ENCODE peak calls at places on chromosomes 11 and 22, in six cellular contexts. S is heart left ventricle; F is IMR-90; Z is endodermal cell; P is dorsolateral prefrontal cortex; U is CD8-positive, alpha-beta T cell. V is an unnamed sample.

GRCh38 chr11:134537296-134537695 is 125.3 kb upstream of the B3GAT1 start:
- DNase-seq in U (no peak), Z (peak; percentile 33), F (no peak), S (no peak), P (no peak), V (no peak)

GRCh38 chr22:38398609-38399401 is 56.2 kb downstream of the KCNJ4 start:
- DNase-seq in U (peak; percentile 79), P (peak; percentile 80), Z (peak; percentile 97), S (peak; percentile 87), F (peak; percentile 63), V (peak; percentile 91)

GRCh38 chr11:86954288-86955110 is 696 bp downstream of the FZD4 start:
- DNase-seq in F (no peak), U (no peak), Z (peak; percentile 81), S (peak; percentile 45), P (no peak), V (peak; percentile 61)

GRCh38 chr11:12909866-12910265 is 99.2 kb upstream of the RASSF10 start:
- DNase-seq in U (no peak), S (no peak), F (peak; percentile 31), Z (no peak), P (no peak), V (no peak)

GRCh38 chr22:21457023-21457787 is 10.0 kb upstream of the TMEM191C start:
- DNase-seq in F (peak; percentile 71), Z (peak; percentile 50), P (no peak), S (no peak), U (no peak), V (peak; percentile 80)

GRCh38 chr11:2573240-2574042 is 126.4 kb downstream of the KCNQ1OT1 start:
- DNase-seq in F (no peak), S (no peak), Z (peak; percentile 35), U (no peak), P (no peak), V (peak; percentile 32)

GRCh38 chr22:39522567-39523300 is 2.4 kb downstream of the ATF4 start:
- DNase-seq in P (peak; percentile 78), S (peak; percentile 54), Z (no peak), U (no peak), F (peak; percentile 66), V (no peak)

GRCh38 chr22:19884954-19885751 is 30.5 kb upstream of the GNB1L start:
- DNase-seq in P (no peak), F (no peak), S (peak; percentile 11), Z (peak; percentile 45), U (no peak), V (peak; percentile 17)

GRCh38 chr11:2799881-2800654 is 85.5 kb downstream of the CDKN1C start:
- DNase-seq in P (no peak), Z (peak; percentile 30), S (peak; percentile 31), U (no peak), F (no peak), V (peak; percentile 39)

GRCh38 chr22:32336185-32336603 is 21.5 kb upstream of the RFPL3 start:
- DNase-seq in U (no peak), P (no peak), F (no peak), Z (peak; percentile 52), S (no peak), V (peak; percentile 17)

GRCh38 chr22:37018815-37019308 is 385 bp downstream of the TST start:
- DNase-seq in P (no peak), U (no peak), Z (peak; percentile 84), F (peak; percentile 55), S (peak; percentile 74), V (peak; percentile 72)

GRCh38 chr11:110453684-110454354 is 24.1 kb downstream of the FDX1 start:
- DNase-seq in F (no peak), S (no peak), Z (no peak), U (no peak), P (no peak), V (no peak)

GRCh38 chr11:16881074-16881709 is 133.0 kb downstream of the PLEKHA7 start:
- DNase-seq in S (peak; percentile 84), U (no peak), P (peak; percentile 31), Z (peak; percentile 83), F (peak; percentile 13), V (no peak)

GRCh38 chr11:65589444-65590239 is 6.0 kb downstream of the KCNK7 start:
- DNase-seq in P (no peak), Z (no peak), F (no peak), U (peak; percentile 59), S (no peak), V (no peak)

GRCh38 chr11:3903207-3903896 is 47.9 kb downstream of the STIM1 start:
- DNase-seq in F (no peak), U (no peak), P (no peak), Z (no peak), S (no peak), V (no peak)

GRCh38 chr11:79864882-79865281 is 424.1 kb upstream of the TENM4 start:
- DNase-seq in Z (no peak), F (no peak), U (no peak), P (no peak), S (no peak), V (no peak)

GRCh38 chr11:48003926-48004325 is 23.6 kb downstream of the PTPRJ start:
- DNase-seq in F (no peak), U (no peak), P (no peak), S (no peak), Z (no peak), V (no peak)
- H3K4me3 ChIP-seq in F (no peak overlapping the region), U (no peak overlapping the region), P (no peak overlapping the region), S (no peak overlapping the region), Z (no peak overlapping the region), V (no peak overlapping the region)

DNA sequence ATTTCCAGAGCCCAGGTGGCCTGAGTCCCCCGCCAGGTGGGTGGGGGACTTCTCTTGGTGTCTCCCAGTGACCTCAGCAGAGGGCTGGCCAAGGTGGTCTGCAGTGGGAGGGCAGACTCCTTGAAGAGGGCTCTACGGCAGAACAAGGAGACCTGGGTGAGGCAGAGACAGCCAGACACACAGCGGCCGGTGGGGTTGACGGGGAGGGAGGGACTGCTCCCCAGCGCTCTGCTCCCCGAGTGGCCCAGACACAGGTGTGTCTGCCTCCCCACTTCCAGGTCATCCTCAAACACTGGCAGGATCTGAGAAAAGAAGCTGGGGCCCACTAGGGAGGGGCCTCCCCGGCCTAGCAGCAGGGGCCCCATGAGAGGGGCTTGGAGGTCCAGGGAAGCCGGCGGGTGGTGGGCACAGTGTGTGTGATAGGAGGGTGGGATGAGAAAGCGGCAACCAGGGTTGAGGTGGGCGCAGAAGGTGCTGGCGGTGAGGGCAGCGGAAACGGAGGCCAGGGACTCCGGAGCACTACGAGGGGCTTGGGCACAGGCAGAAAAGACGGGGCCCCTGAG is 30.1 kb downstream of the SYT7 start:
- DNase-seq in U (no peak), Z (no peak), P (no peak), S (no peak), F (no peak), V (no peak)
- TF ChIP-seq CTCF in U (no peak), Z (no peak), P (no peak), S (no peak), F (no peak), V (no peak)

DNA sequence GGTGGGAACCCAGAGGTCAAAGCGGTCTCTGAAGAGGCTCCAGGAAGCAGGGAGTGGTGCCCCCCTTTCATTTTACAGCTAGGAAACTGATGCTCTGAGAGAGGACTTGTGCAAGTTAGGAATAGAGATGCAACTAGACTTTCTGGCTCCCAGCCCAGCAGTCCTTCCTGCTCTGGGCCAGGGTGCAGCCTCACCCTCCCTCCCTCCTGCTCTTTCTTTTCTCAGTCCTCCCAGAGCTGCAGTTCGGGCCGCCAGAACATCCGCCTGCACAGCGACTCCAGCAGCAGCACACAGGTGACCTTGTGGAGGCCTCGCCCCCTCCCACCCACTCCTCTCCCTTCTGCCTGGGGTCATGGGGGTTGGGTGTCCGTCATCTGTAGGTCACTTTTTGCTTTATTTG is 51.5 kb downstream of the LHFPL7 start:
- DNase-seq in F (no peak), S (peak; percentile 82), U (no peak), P (no peak), Z (no peak), V (peak; percentile 83)
- H3K4me3 ChIP-seq in F (no peak overlapping the region), S (peak overlapping the region; percentile 16), U (no peak overlapping the region), P (no peak overlapping the region), Z (no peak overlapping the region), V (no peak overlapping the region)

DNA sequence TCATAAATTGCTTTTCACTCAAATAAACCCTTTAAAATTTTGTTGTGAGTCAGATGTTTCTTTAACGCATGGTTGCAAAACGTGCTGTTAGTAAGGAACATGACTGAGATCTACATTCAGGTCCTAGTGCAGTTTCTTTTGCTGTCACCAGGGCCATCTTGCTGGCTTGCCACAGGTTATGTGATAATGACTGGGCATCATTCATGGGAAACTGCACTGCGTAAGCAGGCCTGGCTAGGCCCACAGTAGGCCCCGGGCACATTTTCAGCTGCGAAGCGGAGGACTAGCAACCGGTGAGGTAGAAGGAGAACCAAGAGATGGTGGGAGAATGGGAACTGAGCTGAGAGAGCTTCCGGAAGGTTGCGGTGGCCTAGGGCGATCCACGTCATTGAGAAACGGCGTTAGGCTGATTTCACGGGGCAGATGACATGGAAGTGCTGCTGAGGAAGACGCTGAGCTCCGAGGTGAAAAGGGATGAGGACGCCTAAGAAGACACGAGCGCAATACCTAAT is 3.2 kb upstream of the KLHDC7B start:
- DNase-seq in Z (no peak), S (peak; percentile 51), U (peak; percentile 14), F (no peak), P (no peak), V (no peak)
- TF ChIP-seq CTCF in Z (peak; percentile 29), S (no peak), U (no peak), F (no peak), P (no peak), V (no peak)

GRCh38 chr11:128581908-128582307 is 5.5 kb downstream of the ETS1 start:
- DNase-seq in F (no peak), P (no peak), S (no peak), U (no peak), Z (no peak), V (no peak)

GRCh38 chr11:128585498-128586238 is 1.7 kb downstream of the ETS1 start:
- DNase-seq in Z (peak; percentile 74), P (no peak), F (no peak), S (no peak), U (no peak), V (no peak)

GRCh38 chr11:128582496-128583366 is 4.6 kb downstream of the ETS1 start:
- DNase-seq in Z (peak; percentile 85), U (no peak), S (peak; percentile 43), P (no peak), F (peak; percentile 98), V (no peak)

GRCh38 chr11:128586689-128587088 is 669 bp downstream of the ETS1 start:
- DNase-seq in U (no peak), Z (no peak), S (no peak), P (no peak), F (no peak), V (no peak)

GRCh38 chr11:128584253-128584652 is 3.1 kb downstream of the ETS1 start:
- DNase-seq in Z (peak; percentile 61), U (no peak), F (no peak), P (no peak), S (no peak), V (no peak)
- H3K4me3 ChIP-seq in Z (no peak overlapping the region), U (no peak overlapping the region), F (no peak overlapping the region), P (no peak overlapping the region), S (no peak overlapping the region), V (no peak overlapping the region)

DNA sequence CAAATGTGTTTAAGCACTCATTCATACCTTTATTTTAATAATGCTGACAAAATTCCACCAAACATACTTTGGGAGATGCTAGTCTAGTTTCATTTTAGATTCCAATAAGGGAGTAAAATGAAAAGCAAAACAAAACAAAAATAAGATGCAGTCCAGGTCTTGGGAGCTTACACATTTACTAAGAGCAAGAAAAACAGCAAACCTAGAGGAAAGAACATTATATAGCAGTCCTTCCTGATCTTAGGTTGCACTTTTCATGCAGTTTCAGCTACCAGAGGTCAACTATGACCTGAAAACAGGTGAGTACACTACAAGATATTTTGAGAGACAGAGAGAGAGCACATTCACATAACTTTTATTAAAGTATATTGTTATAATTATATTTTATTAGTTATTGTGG is 1100.9 kb downstream of the DLG2 start:
- DNase-seq in U (no peak), S (no peak), F (no peak), P (no peak), Z (no peak), V (no peak)
- TF ChIP-seq CTCF in U (no peak), S (no peak), F (no peak), P (no peak), Z (peak; percentile 54), V (no peak)

V was measured in right lobe of liver.